ENCODE peak calls at places on chromosomes 11 and 22, in ten cellular contexts. O, P, J, C, N, W, F, Q, H and L are unnamed samples.

GRCh38 chr11:34178422-34178821 is 73.0 kb downstream of the NAT10 start:
- DNase-seq in P (no peak), W (no peak), J (no peak), C (no peak), H (no peak), F (no peak), Q (no peak), O (no peak), N (no peak), L (no peak)

GRCh38 chr11:18669211-18669593 is 29.4 kb upstream of the TMEM86A start:
- DNase-seq in W (no peak), C (no peak), Q (no peak), J (no peak), P (peak; percentile 1), O (no peak), F (no peak), N (no peak), H (peak; percentile 86), L (no peak)

GRCh38 chr11:13480198-13480597 is 15.6 kb downstream of the PTH start:
- DNase-seq in H (peak; percentile 39), Q (no peak), F (no peak), O (no peak), C (no peak), P (no peak), J (no peak), N (no peak), W (no peak), L (no peak)

GRCh38 chr11:76369406-76369805 is 11.5 kb downstream of the THAP12 start:
- DNase-seq in F (no peak), W (no peak), N (no peak), C (peak; percentile 70), J (no peak), P (no peak), Q (no peak), H (no peak), O (no peak), L (no peak)

GRCh38 chr22:18076060-18076497 is 1.7 kb upstream of the PEX26 start:
- DNase-seq in Q (peak; percentile 61), P (peak; percentile 90), W (peak; percentile 91), H (peak; percentile 77), F (peak; percentile 85), J (no peak), C (peak; percentile 72), O (peak; percentile 92), N (peak; percentile 91), L (no peak)

GRCh38 chr22:50209893-50210292 is 9.1 kb downstream of the SELENOO start:
- DNase-seq in J (no peak), H (peak; percentile 69), C (no peak), O (peak; percentile 56), P (peak; percentile 53), W (peak; percentile 60), F (peak; percentile 45), N (peak; percentile 77), Q (peak; percentile 86), L (no peak)

GRCh38 chr11:17393472-17393871 is 5.0 kb upstream of the KCNJ11 start:
- DNase-seq in F (no peak), J (no peak), N (no peak), O (no peak), P (no peak), H (no peak), C (no peak), Q (peak; percentile 7), W (no peak), L (peak; percentile 76)

GRCh38 chr11:107591098-107591445 is at the start of gene ELMOD1:
- DNase-seq in P (peak; percentile 18), Q (peak; percentile 67), W (peak; percentile 40), H (peak; percentile 45), F (no peak), C (no peak), J (no peak), N (peak; percentile 65), O (peak; percentile 46), L (no peak)

GRCh38 chr11:72069200-72069599 is 11.1 kb downstream of the NUMA1 start:
- DNase-seq in P (no peak), N (no peak), Q (peak; percentile 35), O (no peak), H (no peak), J (no peak), W (peak; percentile 65), C (no peak), F (no peak), L (no peak)

GRCh38 chr22:40487663-40488249 is 117.4 kb downstream of the SGSM3 start:
- DNase-seq in O (peak; percentile 49), F (no peak), H (no peak), P (peak; percentile 9), J (no peak), C (no peak), W (peak; percentile 45), Q (peak; percentile 43), N (peak; percentile 62), L (no peak)

GRCh38 chr11:13009921-13010736 is 1.0 kb downstream of the RASSF10 start:
- DNase-seq in W (no peak), C (no peak), Q (no peak), H (peak; percentile 51), P (no peak), N (peak; percentile 33), J (no peak), O (peak; percentile 18), F (no peak), L (peak; percentile 91)

GRCh38 chr11:102410382-102410784 is 42.2 kb downstream of the TMEM123 start:
- DNase-seq in Q (no peak), F (no peak), C (no peak), N (peak; percentile 29), H (no peak), W (peak; percentile 31), P (no peak), O (no peak), J (no peak), L (no peak)

GRCh38 chr11:3188496-3189192 is 23.5 kb upstream of the OSBPL5 start:
- DNase-seq in F (no peak), C (no peak), H (no peak), N (no peak), O (no peak), J (peak; percentile 62), W (no peak), Q (no peak), P (no peak), L (no peak)

GRCh38 chr22:29951675-29952413 is 68.9 kb downstream of the MTMR3 start:
- DNase-seq in C (no peak), P (no peak), N (no peak), O (no peak), F (no peak), H (no peak), J (no peak), W (peak; percentile 16), Q (no peak), L (no peak)

GRCh38 chr22:50025993-50026392 is 13.4 kb upstream of the IL17REL start:
- DNase-seq in C (no peak), F (no peak), P (no peak), Q (no peak), H (no peak), O (no peak), N (no peak), W (no peak), J (no peak), L (peak; percentile 52)

GRCh38 chr11:13135385-13136271 is 126.5 kb downstream of the RASSF10 start:
- DNase-seq in P (peak; percentile 33), J (no peak), C (no peak), H (no peak), Q (no peak), W (peak; percentile 87), N (no peak), O (peak; percentile 57), F (peak; percentile 95), L (no peak)

GRCh38 chr11:126404367-126404766 is 48.9 kb downstream of the ST3GAL4 start:
- DNase-seq in P (peak; percentile 7), H (no peak), N (no peak), C (no peak), Q (no peak), J (no peak), F (no peak), W (no peak), O (no peak), L (no peak)
- TF ChIP-seq CTCF in P (no peak), H (no peak), N (no peak), C (no peak), Q (no peak), J (no peak), F (no peak), W (no peak), O (no peak), L (no peak)

DNA sequence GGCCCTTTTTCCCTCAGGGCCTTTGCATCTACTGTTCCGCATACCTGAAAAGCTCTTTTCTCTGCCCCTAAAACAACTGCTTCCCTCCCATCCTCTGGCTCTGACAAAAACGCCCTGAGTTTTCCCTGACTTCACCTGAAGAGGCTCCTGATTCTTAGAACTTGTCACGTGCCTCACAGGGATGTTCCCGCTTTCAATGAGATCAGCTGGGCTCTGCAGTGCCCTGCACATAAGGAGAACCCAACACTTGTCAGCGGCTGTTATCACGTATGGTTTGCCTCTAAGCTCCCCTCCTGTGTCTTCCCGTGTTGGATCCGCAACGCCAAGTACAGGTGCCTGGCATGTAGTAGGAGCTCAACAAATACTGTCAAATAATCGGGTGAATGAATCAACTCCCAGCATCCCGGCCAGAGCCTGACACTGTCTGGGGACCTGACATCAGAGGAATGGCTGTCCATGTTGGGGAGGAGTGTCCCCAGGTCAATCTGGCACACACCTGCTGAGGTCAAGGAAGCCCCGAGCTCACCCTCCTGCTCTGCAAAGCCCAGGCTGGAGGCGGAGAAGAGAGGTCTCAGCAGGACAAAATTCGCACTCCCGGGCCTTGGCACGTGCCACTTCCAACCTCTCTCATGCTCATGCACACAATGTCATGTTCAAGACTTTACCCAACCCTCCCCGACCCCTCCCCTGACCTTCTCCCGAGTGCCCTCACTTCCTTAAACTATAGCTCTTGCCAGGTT is 4.2 kb upstream of the GRK2 start:
- DNase-seq in F (no peak), N (no peak), C (no peak), P (no peak), W (no peak), Q (no peak), O (no peak), H (no peak), J (peak; percentile 73), L (no peak)
- TF ChIP-seq CTCF in F (no peak), N (no peak), C (no peak), P (no peak), W (no peak), Q (no peak), O (no peak), H (no peak), J (no peak), L (peak; percentile 5)

GRCh38 chr22:42820075-42820763 is 36.9 kb downstream of the ARFGAP3 start:
- DNase-seq in C (no peak), W (peak; percentile 59), O (peak; percentile 63), F (peak; percentile 55), H (no peak), P (peak; percentile 92), N (peak; percentile 43), J (no peak), Q (no peak), L (no peak)
- TF ChIP-seq CTCF in C (peak; percentile 41), W (no peak), O (peak; percentile 5), F (peak; percentile 43), H (peak; percentile 13), P (peak; percentile 89), N (peak; percentile 62), J (no peak), Q (no peak), L (peak; percentile 84)

GRCh38 chr11:116895053-116895757 is 57.8 kb upstream of the APOA1 start:
- DNase-seq in H (no peak), C (no peak), F (no peak), W (no peak), J (no peak), O (peak; percentile 34), Q (peak; percentile 47), P (no peak), N (no peak), L (no peak)
- TF ChIP-seq CTCF in H (no peak), C (peak; percentile 5), F (peak; percentile 60), W (peak; percentile 12), J (no peak), O (peak; percentile 44), Q (peak; percentile 59), P (peak; percentile 61), N (peak; percentile 40), L (peak; percentile 50)